ENCODE peak calls at places on chromosome 14, in nine cellular contexts. L is cardiac muscle cell; Y is transverse colon; N is lung; Q is SK-N-SH; W is CD4-positive, CD25-positive, alpha-beta regulatory T cell; O is HCT116; V is MM.1S; B is right atrium auricular region. G is an unnamed sample. For H3K36me3 and H3K27me3, the result is how much of the 10 kb centered on the place peaks cover.

GRCh38 chr14:99615497-99616245 is 11.7 kb upstream of the CCDC85C start:
- DNase-seq in W (no peak), B (no peak), O (no peak), V (no peak), Q (no peak), L (no peak), N (no peak), Y (no peak), G (no peak)

GRCh38 chr14:69715725-69716482 is 51.0 kb upstream of the SRSF5 start:
- DNase-seq in O (no peak), Q (peak), N (peak), B (peak), V (no peak), W (no peak), L (peak), Y (peak), G (no peak)

GRCh38 chr14:64649383-64649998 is 54.7 kb upstream of the PLEKHG3 start:
- DNase-seq in N (no peak), Q (no peak), B (no peak), W (no peak), V (no peak), O (no peak), Y (peak), L (no peak), G (no peak)

GRCh38 chr14:61322011-61322798 is 826 bp downstream of the PRKCH start:
- DNase-seq in W (peak), Q (peak), B (no peak), V (no peak), L (peak), O (no peak), Y (peak), N (peak), G (peak)

GRCh38 chr14:45085004-45085403 is 1.1 kb downstream of the PRPF39 start:
- DNase-seq in B (no peak), Q (no peak), Y (no peak), O (no peak), N (no peak), W (no peak), L (peak), V (no peak), G (no peak)

GRCh38 chr14:26200675-26201074 is 397.2 kb downstream of the NOVA1 start:
- DNase-seq in L (no peak), V (no peak), O (no peak), W (no peak), Y (no peak), Q (no peak), N (no peak), B (no peak), G (no peak)

GRCh38 chr14:102584871-102585869 is 7.3 kb upstream of the RCOR1 start:
- DNase-seq in Q (peak), W (no peak), B (no peak), V (no peak), Y (peak), N (no peak), O (no peak), L (peak), G (no peak)

GRCh38 chr14:99363051-99363450 is 91.1 kb upstream of the BCL11B start:
- DNase-seq in Q (no peak), L (no peak), O (no peak), W (no peak), Y (no peak), V (no peak), B (no peak), N (no peak), G (no peak)

GRCh38 chr14:60805881-60806569 is 71.5 kb downstream of the MNAT1 start:
- DNase-seq in L (no peak), W (no peak), Y (no peak), B (no peak), Q (no peak), V (no peak), O (no peak), N (no peak), G (no peak)

GRCh38 chr14:89166650-89167049 is 250.4 kb downstream of the FOXN3 start:
- DNase-seq in V (no peak), Y (no peak), O (no peak), W (no peak), Q (no peak), B (no peak), N (no peak), L (no peak), G (no peak)

GRCh38 chr14:101035466-101036225 is 132.1 kb upstream of the RTL1 start:
- DNase-seq in O (no peak), W (no peak), Q (no peak), L (no peak), Y (no peak), B (no peak), V (no peak), N (no peak), G (no peak)

GRCh38 chr14:86357866-86358265 is 827.9 kb downstream of the FLRT2 start:
- DNase-seq in Q (no peak), O (no peak), W (no peak), Y (no peak), B (no peak), N (no peak), V (no peak), L (no peak), G (no peak)

GRCh38 chr14:81122326-81122725 is 98.4 kb downstream of the GTF2A1 start:
- DNase-seq in Q (no peak), B (no peak), V (peak), W (no peak), O (no peak), Y (no peak), L (no peak), N (no peak), G (peak)

GRCh38 chr14:65594153-65594881 is 181.8 kb downstream of the FUT8 start:
- DNase-seq in B (no peak), W (no peak), Y (peak), Q (no peak), N (peak), L (no peak), O (no peak), V (no peak), G (no peak)

GRCh38 chr14:80388980-80389711 is 177.8 kb upstream of the DIO2 start:
- DNase-seq in W (no peak), N (no peak), B (no peak), L (no peak), Y (no peak), Q (no peak), V (no peak), O (no peak), G (no peak)

GRCh38 chr14:74747237-74747636 is 15.9 kb upstream of the YLPM1 start:
- DNase-seq in B (no peak), Y (no peak), Q (no peak), W (no peak), O (no peak), L (no peak), N (no peak), V (no peak), G (no peak)
- H3K36me3 ChIP-seq in B (under half), Y (under half), Q (under half), W (under half), O (under half), L (under half), N (under half), V (under half), G (under half)

GRCh38 chr14:56449670-56450213 is 129.9 kb upstream of the TMEM260 start:
- DNase-seq in B (no peak), W (no peak), N (no peak), Q (no peak), O (no peak), V (no peak), L (no peak), Y (no peak), G (no peak)

GRCh38 chr14:56452989-56453388 is 126.6 kb upstream of the TMEM260 start:
- DNase-seq in O (no peak), Q (no peak), N (no peak), B (no peak), V (no peak), L (no peak), W (no peak), Y (no peak), G (no peak)
- H3K27me3 ChIP-seq in O (under half), Q (under half), N (under half), B (under half), V (under half), L (under half), W (under half), Y (under half), G (under half)

GRCh38 chr14:104601786-104602185 is 2.8 kb downstream of the TMEM179 start:
- DNase-seq in O (no peak), L (no peak), Q (peak), Y (no peak), W (no peak), B (no peak), V (no peak), N (no peak), G (no peak)

GRCh38 chr14:104603623-104604401 is 760 bp downstream of the TMEM179 start:
- DNase-seq in N (no peak), V (no peak), B (no peak), W (no peak), L (no peak), Y (no peak), O (no peak), Q (peak), G (no peak)

GRCh38 chr14:104602933-104603325 is 1.6 kb downstream of the TMEM179 start:
- DNase-seq in L (no peak), O (no peak), V (no peak), N (no peak), Y (no peak), B (no peak), W (no peak), Q (peak), G (no peak)

GRCh38 chr14:104602315-104602932 is 2.1 kb downstream of the TMEM179 start:
- DNase-seq in V (no peak), Y (no peak), L (no peak), W (no peak), N (no peak), B (no peak), O (no peak), Q (peak), G (no peak)

DNA sequence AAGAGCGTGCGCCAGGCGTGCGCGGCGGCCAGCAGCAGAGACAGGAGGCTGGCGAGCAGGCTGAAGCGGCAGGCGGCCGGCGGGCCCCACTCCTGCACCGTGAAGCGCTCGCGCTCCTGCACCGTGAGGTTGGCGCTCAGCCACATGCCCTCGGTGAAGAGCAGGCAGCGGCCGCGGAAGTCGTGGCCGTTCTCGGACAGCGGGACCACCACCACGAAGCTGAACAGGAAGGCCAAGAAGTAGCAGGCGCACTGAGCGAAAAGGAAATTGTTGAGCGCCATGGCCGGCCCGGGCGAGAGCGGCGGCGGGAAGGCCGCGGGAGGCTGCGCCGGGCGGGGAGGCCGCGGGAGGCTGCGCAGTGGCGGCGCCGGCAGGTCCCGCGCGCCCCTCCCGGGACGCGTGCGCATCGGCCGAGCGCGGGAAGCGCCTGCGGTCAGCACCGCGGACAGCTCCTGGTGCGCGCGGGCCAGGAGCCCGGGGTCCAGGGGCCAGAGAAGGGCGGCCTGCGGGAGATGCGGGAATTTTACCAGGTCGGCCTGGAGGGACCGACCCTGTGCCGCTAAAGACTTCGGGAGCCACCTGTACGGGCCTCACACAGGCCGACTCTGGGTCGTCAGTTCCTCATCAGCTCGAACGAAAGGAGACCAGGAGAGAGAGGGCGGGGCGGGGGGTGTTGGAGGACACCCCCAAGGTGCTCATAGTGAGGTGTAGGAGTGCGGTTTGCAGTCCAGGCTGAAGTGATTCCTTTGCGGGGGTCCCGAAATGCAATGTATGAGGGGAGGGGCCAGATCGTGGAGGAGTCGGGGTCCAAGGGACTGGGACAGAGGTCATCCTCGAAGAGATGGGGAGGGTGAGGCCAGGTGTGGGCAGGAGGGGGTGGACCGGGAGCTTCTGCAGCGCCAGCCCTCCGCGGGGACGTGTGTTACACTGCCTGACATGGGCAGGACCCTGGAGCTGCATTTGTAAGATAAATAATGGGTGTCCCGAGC is at the start of gene TMEM179:
- DNase-seq in W (no peak), O (no peak), N (no peak), Q (peak), B (no peak), L (peak), V (no peak), Y (no peak), G (no peak)
- H3K36me3 ChIP-seq in W (under half), O (under half), N (under half), Q (under half), B (under half), L (under half), V (under half), Y (under half), G (under half)

GRCh38 chr14:76126066-76126465 is 25.7 kb upstream of the GPATCH2L start:
- DNase-seq in Y (no peak), N (no peak), O (no peak), B (no peak), V (no peak), Q (no peak), W (no peak), L (no peak), G (no peak)

GRCh38 chr14:76133103-76133502 is 18.6 kb upstream of the GPATCH2L start:
- DNase-seq in N (no peak), W (no peak), Q (no peak), Y (no peak), L (peak), V (no peak), B (no peak), O (no peak), G (no peak)

GRCh38 chr14:76125506-76125905 is 26.2 kb upstream of the GPATCH2L start:
- DNase-seq in Y (no peak), L (no peak), Q (no peak), N (no peak), B (no peak), O (no peak), V (no peak), W (no peak), G (no peak)

GRCh38 chr14:76131071-76131985 is 20.4 kb upstream of the GPATCH2L start:
- DNase-seq in Q (no peak), Y (no peak), W (no peak), B (no peak), V (no peak), L (no peak), O (no peak), N (no peak), G (no peak)

DNA sequence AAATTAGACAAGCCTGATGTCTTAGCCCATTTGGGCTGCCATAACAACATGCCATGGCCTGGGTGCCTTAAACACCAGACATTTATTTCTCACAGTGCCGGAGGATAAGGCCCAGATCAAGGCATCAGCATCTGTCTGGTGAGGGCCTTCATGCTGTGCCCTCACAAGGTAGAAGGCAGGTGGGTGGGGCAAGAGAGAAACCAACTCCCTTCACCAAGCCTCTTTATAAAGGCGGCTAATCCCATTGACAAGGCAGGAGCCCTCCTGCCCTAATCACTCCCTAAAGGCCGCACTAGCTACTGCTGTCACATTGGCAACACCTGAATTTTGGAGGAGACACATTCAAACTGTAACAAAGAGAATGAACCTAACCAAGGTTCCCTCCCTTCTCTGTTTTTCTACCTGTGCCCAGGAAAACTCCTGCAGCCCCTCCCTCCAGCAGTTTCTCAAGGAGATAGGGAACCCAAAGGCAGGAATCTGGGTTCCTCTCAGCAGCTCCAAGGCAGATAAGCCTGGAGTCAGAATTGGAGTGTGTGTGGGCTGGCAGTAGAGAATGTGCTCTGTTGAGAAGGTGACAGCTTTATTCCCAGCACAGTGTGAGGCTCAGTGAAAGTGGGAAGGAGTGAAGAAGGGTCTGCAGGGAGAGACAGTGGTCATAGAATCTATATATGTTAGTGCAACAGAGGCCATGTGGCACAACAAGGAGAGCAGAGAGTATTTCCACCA is 21.7 kb upstream of the GPATCH2L start:
- DNase-seq in Q (no peak), L (no peak), N (no peak), V (no peak), Y (no peak), W (no peak), O (no peak), B (no peak), G (no peak)
- H3K27me3 ChIP-seq in Q (under half), L (under half), N (under half), V (under half), Y (under half), W (under half), O (under half), B (under half), G (under half)

GRCh38 chr14:21261824-21262223 is 7.4 kb downstream of the HNRNPC start:
- DNase-seq in L (no peak), W (no peak), O (no peak), Q (no peak), Y (no peak), V (no peak), B (no peak), N (no peak), G (no peak)

GRCh38 chr14:21258194-21258888 is 10.9 kb downstream of the HNRNPC start:
- DNase-seq in L (no peak), Q (no peak), V (no peak), Y (no peak), B (no peak), W (no peak), O (no peak), N (no peak), G (no peak)

GRCh38 chr14:21256539-21257394 is 12.5 kb downstream of the HNRNPC start:
- DNase-seq in B (no peak), W (no peak), O (no peak), Y (no peak), Q (no peak), V (no peak), L (no peak), N (no peak), G (no peak)

GRCh38 chr14:21257395-21258193 is 11.6 kb downstream of the HNRNPC start:
- DNase-seq in O (no peak), B (no peak), L (no peak), Q (no peak), Y (no peak), V (no peak), N (no peak), W (no peak), G (no peak)

GRCh38 chr14:21258889-21259787 is 10.1 kb downstream of the HNRNPC start:
- DNase-seq in V (no peak), Y (no peak), W (no peak), L (no peak), N (no peak), B (no peak), Q (no peak), O (no peak), G (no peak)
- H3K36me3 ChIP-seq in V (under half), Y (half or more), W (half or more), L (half or more), N (under half), B (half or more), Q (half or more), O (half or more), G (under half)

GRCh38 chr14:97290065-97290464 is 492.9 kb downstream of the VRK1 start:
- DNase-seq in Q (no peak), O (no peak), B (no peak), V (no peak), W (no peak), N (no peak), L (no peak), Y (no peak), G (no peak)
- H3K27me3 ChIP-seq in Q (under half), O (under half), B (under half), V (under half), W (under half), N (under half), L (under half), Y (under half), G (under half)

DNA sequence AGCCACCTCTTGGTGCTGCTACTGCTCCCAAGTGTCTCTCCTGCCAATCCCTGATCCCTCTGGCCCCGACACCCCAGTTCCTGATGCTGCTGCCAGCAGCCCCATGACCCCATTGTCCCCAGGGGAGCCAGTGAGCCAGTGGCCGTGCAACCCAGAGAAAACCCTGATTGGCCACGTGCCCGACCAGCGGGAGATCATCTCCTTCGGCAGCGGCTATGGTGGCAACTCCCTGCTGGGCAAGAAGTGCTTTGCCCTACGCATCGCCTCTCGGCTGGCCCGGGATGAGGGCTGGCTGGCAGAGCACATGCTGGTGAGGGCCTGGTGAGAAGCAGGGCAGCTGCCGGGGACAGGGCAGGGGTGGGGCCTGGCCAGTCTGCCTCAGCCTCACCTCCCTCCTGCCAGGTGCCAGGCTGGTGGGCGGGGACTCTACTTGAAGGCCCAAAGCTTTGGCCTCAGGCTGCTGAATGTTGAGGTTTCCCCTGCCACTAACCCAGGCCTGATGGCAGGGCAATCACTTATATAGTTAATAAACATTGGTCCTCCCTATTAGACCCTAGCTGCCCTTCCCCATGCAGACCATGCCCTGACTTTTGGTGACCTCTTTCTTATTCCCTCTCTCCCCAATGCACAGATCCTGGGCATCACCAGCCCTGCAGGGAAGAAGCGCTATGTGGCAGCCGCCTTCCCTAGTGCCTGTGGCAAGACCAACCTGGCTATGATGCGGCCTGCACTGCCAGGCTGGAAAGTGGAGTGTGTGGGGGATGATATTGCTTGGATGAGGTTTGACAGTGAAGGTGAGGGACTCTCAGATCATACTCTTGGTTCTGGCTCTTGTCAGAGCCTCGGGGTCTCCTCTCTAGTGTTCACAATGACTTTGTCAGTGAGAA is 5.1 kb downstream of the PCK2 start:
- DNase-seq in O (no peak), L (no peak), Q (no peak), B (no peak), Y (no peak), V (no peak), W (no peak), N (no peak), G (no peak)
- H3K36me3 ChIP-seq in O (under half), L (under half), Q (under half), B (under half), Y (under half), V (under half), W (under half), N (under half), G (under half)

G was measured in GM06990.